ENCODE peak calls at places on chromosomes 3 and 15, in six cellular contexts. J, W, P, H, G and Y are unnamed samples.

GRCh38 chr15:32842081-32842480 is 124.3 kb downstream of the GREM1 start:
- DNase-seq in J (no peak), W (no peak), P (no peak), H (no peak), G (no peak), Y (no peak)

GRCh38 chr3:187104342-187104741 is 35.0 kb downstream of the RPL39L start:
- DNase-seq in J (no peak), W (no peak), P (no peak), H (no peak), G (no peak), Y (peak; percentile 8)

GRCh38 chr3:132637590-132637989 is 22.0 kb downstream of the ACAD11 start:
- DNase-seq in J (no peak), W (no peak), P (no peak), H (no peak), G (no peak), Y (no peak)

GRCh38 chr3:988790-989189 is 104.0 kb upstream of the CNTN6 start:
- DNase-seq in J (no peak), W (no peak), P (no peak), H (no peak), G (no peak), Y (no peak)

GRCh38 chr3:128760881-128761280 is 34.9 kb downstream of the RAB7A start:
- DNase-seq in J (no peak), W (no peak), P (no peak), H (no peak), G (no peak), Y (no peak)

GRCh38 chr3:99562138-99562537 is 76.3 kb upstream of the COL8A1 start:
- DNase-seq in J (no peak), W (peak; percentile 57), P (peak; percentile 9), H (no peak), G (peak; percentile 8), Y (peak; percentile 64)

GRCh38 chr15:25803036-25803435 is 60.1 kb downstream of the ATP10A start:
- DNase-seq in J (no peak), W (no peak), P (no peak), H (peak; percentile 65), G (no peak), Y (no peak)

GRCh38 chr3:175411405-175411804 is 552.3 kb downstream of the NAALADL2 start:
- DNase-seq in J (no peak), W (no peak), P (no peak), H (no peak), G (no peak), Y (no peak)

GRCh38 chr15:89874926-89875564 is 18.7 kb downstream of the AP3S2 start:
- DNase-seq in J (peak; percentile 74), W (peak; percentile 87), P (peak; percentile 83), H (peak; percentile 94), G (peak; percentile 86), Y (peak; percentile 86)
- H3K36me3 ChIP-seq in J (peaks cover 11% of the 10 kb centered on the region), W (peaks cover 12% of the 10 kb centered on the region), P (no peaks in the 10 kb centered on the region), H (no peaks in the 10 kb centered on the region), G (peaks cover 5% of the 10 kb centered on the region), Y (peaks cover 21% of the 10 kb centered on the region)

DNA sequence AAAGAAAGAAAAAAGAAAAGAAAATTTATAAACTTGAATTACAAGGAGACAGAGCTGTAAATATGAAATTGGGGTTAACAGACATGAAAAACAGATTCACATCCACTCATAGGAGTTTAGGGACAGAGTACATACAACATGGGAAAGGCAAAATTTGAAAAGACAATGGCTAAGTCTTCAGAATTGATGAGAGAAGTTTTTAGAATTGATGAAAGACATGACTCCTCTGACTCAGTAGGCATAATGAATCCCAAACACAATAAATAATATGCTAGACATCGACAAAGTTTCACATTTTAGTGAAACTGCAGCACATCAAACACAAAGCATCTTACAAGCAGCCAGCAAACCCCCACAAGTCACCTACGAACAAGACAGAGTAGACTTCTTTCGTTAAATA is 84.4 kb upstream of the MELTF start:
- DNase-seq in J (no peak), W (no peak), P (no peak), H (no peak), G (no peak), Y (no peak)
- H3K36me3 ChIP-seq in J (peaks cover 4% of the 10 kb centered on the region), W (peaks cover 13% of the 10 kb centered on the region), P (no peaks in the 10 kb centered on the region), H (no peaks in the 10 kb centered on the region), G (no peaks in the 10 kb centered on the region), Y (peaks cover 13% of the 10 kb centered on the region)

DNA sequence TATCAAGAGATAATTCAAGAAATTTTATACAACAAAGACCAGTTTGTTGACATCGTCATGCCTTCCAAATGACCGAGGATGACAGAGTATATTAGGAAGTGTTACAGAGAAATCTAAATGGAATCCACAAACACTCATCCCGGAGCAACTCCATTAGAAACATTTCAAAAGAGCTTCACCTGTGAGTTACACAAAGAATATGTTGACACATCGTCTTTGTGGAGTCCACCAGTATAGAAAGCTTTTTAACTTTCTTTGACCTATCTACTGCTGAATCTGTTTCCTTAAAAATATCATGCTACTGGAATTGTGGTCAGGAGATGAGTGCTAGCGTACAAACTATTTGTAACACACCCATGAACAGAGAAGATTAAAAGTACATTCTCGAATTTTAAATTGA is 130.4 kb downstream of the SUCLG2 start:
- DNase-seq in J (no peak), W (no peak), P (no peak), H (no peak), G (no peak), Y (no peak)
- H3K36me3 ChIP-seq in J (peaks cover 15% of the 10 kb centered on the region), W (no peaks in the 10 kb centered on the region), P (no peaks in the 10 kb centered on the region), H (peaks cover 5% of the 10 kb centered on the region), G (no peaks in the 10 kb centered on the region), Y (peaks cover 4% of the 10 kb centered on the region)

GRCh38 chr15:48748535-48748934 is 62.3 kb downstream of the CEP152 start:
- DNase-seq in J (no peak), W (no peak), P (no peak), H (no peak), G (no peak), Y (peak; percentile 30)

GRCh38 chr15:48754011-48754410 is 56.9 kb downstream of the CEP152 start:
- DNase-seq in J (no peak), W (no peak), P (no peak), H (no peak), G (no peak), Y (no peak)

GRCh38 chr15:48751595-48751994 is 59.3 kb downstream of the CEP152 start:
- DNase-seq in J (no peak), W (no peak), P (no peak), H (no peak), G (no peak), Y (no peak)
- H3K36me3 ChIP-seq in J (no peaks in the 10 kb centered on the region), W (no peaks in the 10 kb centered on the region), P (no peaks in the 10 kb centered on the region), H (no peaks in the 10 kb centered on the region), G (no peaks in the 10 kb centered on the region), Y (no peaks in the 10 kb centered on the region)

GRCh38 chr3:127749361-127749760 is 73.0 kb downstream of the MGLL start:
- DNase-seq in J (no peak), W (no peak), P (no peak), H (no peak), G (no peak), Y (no peak)
- H3K36me3 ChIP-seq in J (no peaks in the 10 kb centered on the region), W (no peaks in the 10 kb centered on the region), P (no peaks in the 10 kb centered on the region), H (no peaks in the 10 kb centered on the region), G (no peaks in the 10 kb centered on the region), Y (no peaks in the 10 kb centered on the region)

GRCh38 chr3:185402561-185402960 is 39.6 kb downstream of the MAP3K13 start:
- DNase-seq in J (no peak), W (peak; percentile 7), P (peak; percentile 73), H (no peak), G (no peak), Y (peak; percentile 84)
- H3K36me3 ChIP-seq in J (no peaks in the 10 kb centered on the region), W (no peaks in the 10 kb centered on the region), P (no peaks in the 10 kb centered on the region), H (no peaks in the 10 kb centered on the region), G (no peaks in the 10 kb centered on the region), Y (no peaks in the 10 kb centered on the region)

GRCh38 chr15:62719316-62719715 is 323.2 kb upstream of the TPM1 start:
- DNase-seq in J (no peak), W (no peak), P (no peak), H (no peak), G (no peak), Y (no peak)
- H3K36me3 ChIP-seq in J (no peaks in the 10 kb centered on the region), W (no peaks in the 10 kb centered on the region), P (no peaks in the 10 kb centered on the region), H (peaks cover 11% of the 10 kb centered on the region), G (no peaks in the 10 kb centered on the region), Y (peaks cover 4% of the 10 kb centered on the region)

GRCh38 chr15:73756947-73757513 is 3.9 kb upstream of the INSYN1 start:
- DNase-seq in J (no peak), W (no peak), P (no peak), H (no peak), G (peak; percentile 31), Y (no peak)
- H3K36me3 ChIP-seq in J (no peaks in the 10 kb centered on the region), W (no peaks in the 10 kb centered on the region), P (no peaks in the 10 kb centered on the region), H (no peaks in the 10 kb centered on the region), G (no peaks in the 10 kb centered on the region), Y (no peaks in the 10 kb centered on the region)